ENCODE peak calls at places on chromosomes 16 and 17, in four cellular contexts. G is SK-N-SH, H is HepG2, P is HCT116. Q is an unnamed sample.

GRCh38 chr17:41779954-41780353 is 6.6 kb downstream of the JUP start:
- DNase-seq in G (no peak), H (no peak), P (no peak), Q (no peak)

GRCh38 chr17:21353326-21354010 is 22.7 kb upstream of the KCNJ12 start:
- DNase-seq in G (no peak), P (no peak), H (no peak), Q (no peak)

GRCh38 chr17:45334231-45334630 is 17.4 kb upstream of the MAP3K14 start:
- DNase-seq in P (no peak), H (no peak), G (no peak), Q (no peak)

GRCh38 chr16:78094166-78094565 is 5.3 kb upstream of the WWOX start:
- DNase-seq in G (no peak), H (no peak), P (no peak), Q (no peak)

GRCh38 chr16:919658-920631 is 50.8 kb downstream of the LMF1 start:
- DNase-seq in P (no peak), G (no peak), H (no peak), Q (no peak)

GRCh38 chr16:21302454-21302853 is 24.4 kb upstream of the CRYM start:
- DNase-seq in G (no peak), H (no peak), P (no peak), Q (peak; percentile 54)

GRCh38 chr17:28119049-28119448 is 76.6 kb downstream of the NLK start:
- DNase-seq in P (no peak), G (no peak), H (no peak), Q (no peak)

GRCh38 chr16:52861614-52862022 is 191.1 kb downstream of the CHD9NB start:
- DNase-seq in H (peak; percentile 65), G (peak; percentile 5), P (peak; percentile 4), Q (no peak)

GRCh38 chr16:11913425-11914079 is 2.2 kb downstream of the GSPT1 start:
- DNase-seq in G (no peak), H (no peak), P (no peak), Q (no peak)
- H3K4me3 ChIP-seq in G (peak overlapping the region; percentile 66), H (peak overlapping the region; percentile 71), P (peak overlapping the region; percentile 92), Q (peak overlapping the region; percentile 92)

DNA sequence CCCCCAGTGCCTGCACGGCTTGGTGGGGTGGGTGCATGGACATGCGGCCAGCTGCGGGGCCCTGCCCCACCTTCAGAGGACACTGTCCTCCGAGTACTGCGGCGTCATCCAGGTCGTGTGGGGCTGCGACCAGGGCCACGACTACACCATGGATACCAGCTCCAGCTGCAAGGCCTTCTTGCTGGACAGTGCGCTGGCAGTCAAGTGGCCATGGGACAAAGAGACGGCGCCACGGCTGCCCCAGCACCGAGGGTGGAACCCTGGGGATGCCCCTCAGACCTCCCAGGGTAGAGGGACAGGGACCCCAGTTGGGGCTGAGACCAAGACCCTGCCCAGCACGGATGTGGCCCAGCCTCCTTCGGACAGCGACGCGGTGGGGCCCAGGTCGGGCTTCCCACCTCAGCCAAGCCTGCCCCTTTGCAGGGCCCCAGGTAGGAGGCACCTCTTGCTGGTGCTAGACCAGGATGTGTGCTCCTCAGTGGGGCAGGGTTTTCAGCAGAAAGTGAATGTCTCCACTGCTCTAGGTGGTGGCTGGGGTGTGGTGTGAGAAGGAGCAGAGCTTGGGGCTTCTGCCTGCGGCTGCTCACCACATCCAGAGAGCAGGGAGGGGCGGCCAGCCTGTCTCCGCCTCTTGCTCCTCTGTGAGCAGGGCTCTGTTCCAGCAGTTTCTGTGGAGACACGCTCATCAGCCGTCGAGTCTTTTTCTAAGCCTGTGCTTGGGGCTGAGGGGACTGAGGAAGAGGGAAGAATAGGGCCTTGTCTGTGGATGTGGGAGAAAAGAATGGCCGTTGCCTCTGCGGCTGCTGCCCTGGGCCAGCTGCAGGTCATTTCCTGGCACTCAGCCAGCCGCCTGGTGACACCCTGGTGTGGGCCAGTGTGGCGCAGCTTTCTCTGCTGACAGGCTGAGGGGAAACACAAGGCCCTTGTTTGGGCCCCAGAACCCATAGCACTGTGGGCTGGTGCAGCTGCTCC is 2.2 kb downstream of the ZNF276 start:
- DNase-seq in H (no peak), P (no peak), G (peak; percentile 54), Q (no peak)
- TF ChIP-seq SIN3A in H (no peak), P (no peak), G (no peak), Q (no peak)

GRCh38 chr17:58187063-58187462 is 5.5 kb upstream of the EPX start:
- DNase-seq in H (no peak), P (no peak), G (no peak), Q (no peak)

GRCh38 chr17:58189436-58190146 is 2.9 kb upstream of the EPX start:
- DNase-seq in H (no peak), G (peak; percentile 30), P (peak; percentile 47), Q (no peak)

GRCh38 chr17:58184986-58185761 is 7.4 kb upstream of the EPX start:
- DNase-seq in H (no peak), P (no peak), G (peak; percentile 17), Q (no peak)

GRCh38 chr17:58186591-58186990 is 5.9 kb upstream of the EPX start:
- DNase-seq in G (no peak), H (no peak), P (no peak), Q (no peak)

DNA sequence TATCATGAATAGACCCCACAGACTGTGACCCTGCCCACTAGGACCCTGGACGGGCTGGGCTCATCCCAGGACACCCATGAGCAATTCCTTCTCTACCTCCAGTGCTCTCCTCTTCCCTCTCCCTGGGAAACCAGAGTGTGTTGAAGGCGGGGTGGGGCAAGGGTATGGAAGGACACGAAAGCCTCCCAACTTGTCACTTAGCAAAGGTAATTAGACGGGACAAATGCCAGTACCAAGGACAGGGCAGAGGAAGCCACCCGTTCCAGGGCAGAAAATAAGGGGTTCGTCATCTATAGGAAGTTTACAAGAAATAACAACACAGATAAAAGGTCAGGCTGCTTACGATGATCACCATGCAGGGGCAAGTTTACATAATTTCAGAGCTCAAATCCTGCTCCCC is 4.9 kb upstream of the EPX start:
- DNase-seq in G (peak; percentile 17), P (no peak), H (no peak), Q (no peak)
- TF ChIP-seq REST in G (peak; percentile 79), P (no peak), H (peak; percentile 62), Q (no peak)

GRCh38 chr17:34566873-34567272 is 12.5 kb upstream of the TMEM132E start:
- DNase-seq in H (no peak), P (no peak), G (no peak), Q (no peak)
- H3K4me3 ChIP-seq in H (no peak overlapping the region), P (no peak overlapping the region), G (no peak overlapping the region), Q (no peak overlapping the region)

DNA sequence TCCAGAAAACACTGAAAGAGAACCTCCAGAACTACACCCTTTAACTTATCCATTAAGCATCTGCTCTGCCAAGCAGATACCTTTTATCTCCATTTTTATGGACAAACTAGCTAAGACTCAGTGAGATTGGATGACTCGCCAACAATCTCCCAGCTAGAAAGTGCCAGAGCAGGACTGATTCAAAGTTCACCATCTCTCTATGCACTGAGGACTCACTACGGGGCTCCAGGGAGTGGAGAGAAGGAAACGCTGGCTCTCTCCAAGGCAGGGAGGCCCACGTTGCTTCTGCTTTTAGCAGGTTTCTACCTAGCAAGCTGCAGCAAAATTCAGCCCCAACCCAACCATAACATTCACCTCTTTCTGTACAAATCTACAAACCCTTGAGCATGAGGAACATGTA is 52.8 kb upstream of the ARHGAP44 start:
- DNase-seq in H (no peak), G (no peak), P (no peak), Q (no peak)
- TF ChIP-seq SIN3A in H (no peak), G (no peak), P (no peak), Q (no peak)

GRCh38 chr17:2592974-2593845 is at the start of gene PAFAH1B1:
- DNase-seq in H (peak; percentile 78), G (peak; percentile 99), P (peak; percentile 56), Q (no peak)
- TF ChIP-seq REST in H (no peak), G (no peak), P (no peak), Q (no peak)

DNA sequence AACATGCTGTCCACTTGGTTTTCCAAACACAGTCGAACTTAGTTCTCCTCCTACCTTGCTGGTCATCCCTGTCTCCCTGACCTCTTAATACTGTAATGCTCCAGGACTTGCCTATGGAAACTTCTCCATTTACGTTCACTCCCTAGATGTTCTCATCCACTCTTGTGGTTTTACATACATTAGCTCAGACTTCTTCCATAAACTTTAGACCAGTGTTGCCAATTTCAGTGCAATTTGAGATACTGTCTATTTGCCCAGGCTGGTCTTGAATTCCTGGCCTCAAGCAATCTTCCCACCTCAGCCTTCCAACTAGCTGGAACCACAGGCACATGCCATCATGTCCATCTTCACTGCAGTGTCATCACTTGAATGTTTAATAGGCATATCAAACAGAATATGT is 1.5 kb downstream of the MATCAP1 start:
- DNase-seq in H (no peak), G (no peak), P (no peak), Q (no peak)
- H3K4me3 ChIP-seq in H (no peak overlapping the region), G (peak overlapping the region; percentile 82), P (peak overlapping the region; percentile 71), Q (peak overlapping the region; percentile 65)

DNA sequence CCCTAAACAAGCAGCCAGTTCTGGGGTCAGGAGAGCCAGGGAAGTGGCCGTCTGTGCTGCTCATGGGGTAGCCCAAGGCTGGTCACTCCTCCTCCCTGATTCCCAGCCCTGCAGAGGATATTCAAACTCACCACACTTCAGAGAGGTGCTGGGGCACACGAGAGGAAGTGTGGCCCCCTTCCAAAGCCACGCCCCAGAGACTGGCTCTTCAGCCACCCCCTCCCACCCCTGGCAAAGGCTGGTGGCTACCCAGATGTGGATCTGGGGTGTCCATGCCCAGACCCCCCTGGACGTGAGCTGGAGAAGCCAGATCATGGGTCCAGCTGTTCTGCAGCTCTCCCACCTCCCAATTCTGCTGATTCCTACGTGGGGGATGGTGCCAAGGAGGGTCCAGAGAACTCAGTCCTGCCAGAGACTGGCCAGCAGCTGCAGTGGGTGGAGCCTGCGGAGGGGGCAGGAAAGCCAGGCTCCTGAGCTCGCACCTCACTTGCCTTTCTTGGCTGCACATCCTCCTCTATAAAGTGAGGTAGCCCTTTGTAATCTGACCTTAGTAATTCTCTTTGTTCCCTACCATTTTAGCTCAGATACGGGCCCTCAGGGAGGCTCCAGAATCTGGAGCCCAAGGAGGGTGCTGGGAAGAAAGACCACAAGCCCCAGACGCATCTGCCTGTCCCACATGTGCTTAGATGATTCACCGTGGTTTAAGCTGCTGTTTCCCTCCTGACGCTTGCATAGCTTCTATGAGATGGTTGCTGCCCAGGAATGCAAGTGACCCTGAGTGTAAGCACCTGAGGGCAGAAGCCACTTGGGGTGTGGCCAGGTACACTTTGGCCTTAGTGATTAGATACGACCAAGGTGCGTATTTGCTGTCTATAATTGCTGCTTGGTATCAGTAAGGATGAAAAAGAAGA is 15.3 kb downstream of the SDK2 start:
- DNase-seq in H (no peak), P (no peak), G (no peak), Q (no peak)
- TF ChIP-seq SIN3A in H (no peak), P (no peak), G (no peak), Q (no peak)

DNA sequence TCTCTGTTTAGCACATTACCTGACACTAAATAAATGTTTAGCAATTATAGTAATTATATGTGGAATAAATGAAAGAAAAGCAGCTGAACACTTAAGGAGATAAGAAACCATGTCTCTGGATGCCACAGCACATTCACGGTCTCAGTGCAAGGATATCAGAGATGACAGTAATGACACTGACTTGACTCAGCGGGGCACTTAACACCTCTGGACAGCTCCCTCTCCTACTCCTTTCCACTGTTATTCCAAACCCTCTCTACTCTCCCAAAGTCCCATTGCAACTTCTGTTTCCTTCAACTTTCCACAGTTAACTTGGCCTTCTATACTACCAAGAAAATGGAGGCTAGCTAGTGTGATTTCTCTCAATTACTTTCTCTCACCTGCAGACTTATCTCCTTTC is 93.0 kb upstream of the CORO6 start:
- DNase-seq in G (no peak), P (no peak), H (no peak), Q (no peak)
- TF ChIP-seq REST in G (no peak), P (no peak), H (no peak), Q (no peak)